ENCODE peak calls at places on chromosomes 11 and 22, in four cellular contexts. Y is NCI-H1417, L is HT-29, O is non-pigmented ciliary epithelial cell. V is an unnamed sample.

GRCh38 chr22:31062566-31063230 is 18.4 kb upstream of the SMTN start:
- DNase-seq in Y (no peak), L (no peak), O (no peak), V (no peak)

GRCh38 chr22:48606684-48607307 is 1220.9 kb downstream of the BRD1 start:
- DNase-seq in Y (no peak), L (no peak), O (no peak), V (no peak)

GRCh38 chr11:22263613-22264012 is 70.7 kb downstream of the ANO5 start:
- DNase-seq in Y (no peak), L (no peak), O (no peak), V (no peak)

GRCh38 chr22:26970809-26971394 is 313.5 kb downstream of the MIAT start:
- DNase-seq in Y (no peak), L (no peak), O (no peak), V (no peak)

GRCh38 chr11:100863080-100863581 is 176.0 kb downstream of the ARHGAP42 start:
- DNase-seq in Y (no peak), L (no peak), O (peak), V (no peak)

GRCh38 chr11:7597620-7598019 is 75.7 kb downstream of the CYB5R2 start:
- DNase-seq in Y (peak), L (peak), O (no peak), V (no peak)

GRCh38 chr11:117071344-117071787 is 26.9 kb downstream of the SIK3 start:
- DNase-seq in Y (no peak), L (peak), O (no peak), V (peak)

GRCh38 chr11:86606849-86607481 is 65.5 kb downstream of the ME3 start:
- DNase-seq in Y (no peak), L (peak), O (no peak), V (no peak)

GRCh38 chr11:2384723-2385041 is 7.6 kb downstream of the CD81 start:
- DNase-seq in Y (no peak), L (no peak), O (no peak), V (no peak)

GRCh38 chr11:66421492-66422205 is 814 bp downstream of the NPAS4 start:
- DNase-seq in Y (no peak), L (peak), O (peak), V (peak)

GRCh38 chr22:43004362-43005035 is 10.4 kb downstream of the PACSIN2 start:
- DNase-seq in Y (no peak), L (no peak), O (no peak), V (no peak)

GRCh38 chr22:46542011-46542985 is 4.9 kb upstream of the CELSR1 start:
- DNase-seq in Y (peak), L (peak), O (no peak), V (peak)

GRCh38 chr11:78564037-78564888 is 10.4 kb downstream of the NARS2 start:
- DNase-seq in Y (peak), L (peak), O (no peak), V (no peak)

GRCh38 chr11:47248664-47249377 is at the start of gene ACP2:
- DNase-seq in Y (peak), L (peak), O (no peak), V (peak)

GRCh38 chr11:110092577-110093406 is at the start of gene ZC3H12C:
- DNase-seq in Y (peak), L (peak), O (no peak), V (peak)

GRCh38 chr22:17896552-17896951 is 122.3 kb upstream of the BID start:
- DNase-seq in Y (no peak), L (no peak), O (no peak), V (peak)

GRCh38 chr11:45285931-45286632 is at the start of gene SYT13:
- DNase-seq in Y (peak), L (peak), O (no peak), V (no peak)

GRCh38 chr22:47328550-47329243 is 566.2 kb downstream of the TBC1D22A start:
- DNase-seq in Y (no peak), L (peak), O (peak), V (no peak)

GRCh38 chr22:38230108-38230825 is 28.5 kb downstream of the MAFF start:
- DNase-seq in Y (no peak), L (peak), O (no peak), V (no peak)

GRCh38 chr11:10893713-10894112 is 35.9 kb upstream of the ZBED5 start:
- DNase-seq in Y (no peak), L (peak), O (no peak), V (no peak)

GRCh38 chr11:120208012-120208441 is 2.8 kb upstream of the OAF start:
- DNase-seq in Y (no peak), L (no peak), O (no peak), V (no peak)

GRCh38 chr11:41781441-41781840 is 322.0 kb upstream of the LRRC4C start:
- DNase-seq in Y (no peak), L (no peak), O (no peak), V (no peak)

GRCh38 chr22:45163074-45163416 is 680 bp upstream of the NUP50 start:
- DNase-seq in Y (no peak), L (peak), O (no peak), V (peak)

GRCh38 chr11:125846188-125846587 is 13.1 kb downstream of the PATE4 start:
- DNase-seq in Y (no peak), L (no peak), O (no peak), V (no peak)

GRCh38 chr22:30833328-30833727 is 135.2 kb downstream of the MORC2 start:
- DNase-seq in Y (no peak), L (no peak), O (no peak), V (no peak)

GRCh38 chr11:134228625-134229024 is 4.2 kb downstream of the VPS26B start:
- DNase-seq in Y (no peak), L (no peak), O (no peak), V (no peak)

GRCh38 chr11:130705670-130706421 is 210.4 kb downstream of the SNX19 start:
- DNase-seq in Y (no peak), L (no peak), O (no peak), V (no peak)

GRCh38 chr11:940496-941135 is 14.9 kb downstream of the AP2A2 start:
- DNase-seq in Y (no peak), L (no peak), O (no peak), V (no peak)

GRCh38 chr11:1827931-1828330 is 6.9 kb upstream of the SYT8 start:
- DNase-seq in Y (no peak), L (no peak), O (no peak), V (no peak)

GRCh38 chr11:88266157-88266556 is 71.4 kb downstream of the CTSC start:
- DNase-seq in Y (no peak), L (no peak), O (no peak), V (no peak)

V was measured in sigmoid colon.